ENCODE peak calls at places on chromosomes 11 and 22, in six cellular contexts. K is stomach, I is colonic mucosa, U is adrenal gland, G is heart right ventricle, E is PC-3. Q is an unnamed sample. For H3K4me1, the result is how much of the 10 kb centered on the place peaks cover.

GRCh38 chr22:36741204-36741793 is 34.6 kb downstream of the IFT27 start:
- DNase-seq in K (peak), I (no peak), U (peak), G (no peak), E (no peak), Q (no peak)

GRCh38 chr11:63459586-63459985 is 31.4 kb downstream of the PLAAT5 start:
- DNase-seq in K (no peak), I (no peak), U (no peak), G (no peak), E (peak), Q (no peak)

GRCh38 chr22:37781434-37782059 is 26.2 kb upstream of the GCAT start:
- DNase-seq in K (no peak), I (no peak), U (no peak), G (no peak), E (peak), Q (peak)

GRCh38 chr11:66867425-66868040 is 10.7 kb downstream of the LRFN4 start:
- DNase-seq in K (no peak), I (no peak), U (no peak), G (no peak), E (no peak), Q (no peak)

GRCh38 chr11:46294365-46295309 is 17.2 kb downstream of the CREB3L1 start:
- DNase-seq in K (peak), I (no peak), U (peak), G (no peak), E (peak), Q (peak)

GRCh38 chr11:69413993-69414392 is 67.5 kb upstream of the LINC01488 start:
- DNase-seq in K (no peak), I (no peak), U (no peak), G (no peak), E (no peak), Q (no peak)

GRCh38 chr11:15113381-15113780 is 1.3 kb upstream of the INSC start:
- DNase-seq in K (no peak), I (no peak), U (no peak), G (no peak), E (no peak), Q (peak)

GRCh38 chr11:57266157-57266556 is 29.1 kb upstream of the APLNR start:
- DNase-seq in K (no peak), I (no peak), U (no peak), G (no peak), E (no peak), Q (no peak)

GRCh38 chr11:32864555-32864954 is 28.1 kb upstream of the QSER1 start:
- DNase-seq in K (no peak), I (no peak), U (no peak), G (no peak), E (no peak), Q (no peak)

GRCh38 chr22:37158963-37159290 is 9.2 kb upstream of the IL2RB start:
- DNase-seq in K (no peak), I (no peak), U (no peak), G (no peak), E (no peak), Q (no peak)

GRCh38 chr11:122220321-122220720 is 104.3 kb upstream of the BLID start:
- DNase-seq in K (no peak), I (no peak), U (no peak), G (no peak), E (no peak), Q (no peak)

GRCh38 chr11:18594999-18595749 is 4.4 kb upstream of the MISFA start:
- DNase-seq in K (no peak), I (no peak), U (no peak), G (no peak), E (peak), Q (no peak)

GRCh38 chr22:33325232-33326004 is 267.2 kb upstream of the SYN3 start:
- DNase-seq in K (no peak), I (peak), U (no peak), G (no peak), E (no peak), Q (no peak)

GRCh38 chr11:130178992-130179391 is 19.4 kb downstream of the ST14 start:
- DNase-seq in K (no peak), I (no peak), U (no peak), G (no peak), E (no peak), Q (peak)

GRCh38 chr11:66242085-66242765 is 26.2 kb upstream of the RAB1B start:
- DNase-seq in K (no peak), I (no peak), U (no peak), G (no peak), E (no peak), Q (no peak)

GRCh38 chr11:42595856-42596255 is 715.9 kb upstream of the API5 start:
- DNase-seq in K (no peak), I (no peak), U (no peak), G (no peak), E (no peak), Q (no peak)

GRCh38 chr22:43110444-43110926 is at the start of gene BIK:
- DNase-seq in K (peak), I (peak), U (peak), G (peak), E (peak), Q (peak)

GRCh38 chr11:134725939-134726639 is 314.0 kb upstream of the B3GAT1 start:
- DNase-seq in K (peak), I (peak), U (no peak), G (no peak), E (peak), Q (peak)

GRCh38 chr11:46537121-46537520 is 56.7 kb downstream of the AMBRA1 start:
- DNase-seq in K (no peak), I (no peak), U (no peak), G (no peak), E (peak), Q (no peak)

GRCh38 chr11:109249597-109249996 is 172.4 kb upstream of the C11orf87 start:
- DNase-seq in K (no peak), I (no peak), U (no peak), G (no peak), E (no peak), Q (no peak)

GRCh38 chr11:80937831-80938230 is 1497.0 kb upstream of the TENM4 start:
- DNase-seq in K (no peak), I (no peak), U (no peak), G (no peak), E (no peak), Q (no peak)

GRCh38 chr11:130765369-130765768 is 150.9 kb downstream of the SNX19 start:
- DNase-seq in K (no peak), I (no peak), U (no peak), G (no peak), E (no peak), Q (no peak)

GRCh38 chr22:49150801-49151221 is 676.9 kb downstream of the BRD1 start:
- DNase-seq in K (peak), I (no peak), U (peak), G (no peak), E (no peak), Q (no peak)

GRCh38 chr11:16984229-16984628 is 30.0 kb downstream of the PLEKHA7 start:
- DNase-seq in K (no peak), I (no peak), U (no peak), G (no peak), E (no peak), Q (no peak)

GRCh38 chr11:78420255-78420764 is 2.7 kb upstream of the GAB2 start:
- DNase-seq in K (peak), I (peak), U (peak), G (peak), E (peak), Q (peak)

GRCh38 chr11:5620606-5621521 is 3.9 kb upstream of the TRIM34 start:
- DNase-seq in K (no peak), I (peak), U (no peak), G (no peak), E (peak), Q (no peak)

GRCh38 chr22:38505595-38506117 is 455 bp downstream of the DDX17 start:
- DNase-seq in K (peak), I (peak), U (peak), G (peak), E (peak), Q (peak)

GRCh38 chr11:4095509-4096230 is 1.1 kb downstream of the RRM1 start:
- DNase-seq in K (no peak), I (no peak), U (no peak), G (no peak), E (peak), Q (no peak)

GRCh38 chr22:25880524-25880923 is 138.5 kb downstream of the MYO18B start:
- DNase-seq in K (no peak), I (no peak), U (no peak), G (no peak), E (no peak), Q (no peak)

GRCh38 chr11:107957109-107957588 is 28.9 kb downstream of the RAB39A start:
- DNase-seq in K (no peak), I (no peak), U (peak), G (no peak), E (no peak), Q (peak)

GRCh38 chr11:69954756-69955155 is 123.4 kb upstream of the ANO1 start:
- DNase-seq in K (no peak), I (no peak), U (no peak), G (peak), E (no peak), Q (no peak)

GRCh38 chr11:131534611-131535010 is 164.2 kb downstream of the NTM start:
- DNase-seq in K (no peak), I (no peak), U (no peak), G (no peak), E (no peak), Q (no peak)

GRCh38 chr11:134768463-134768862 is 356.4 kb upstream of the B3GAT1 start:
- DNase-seq in K (no peak), I (no peak), U (no peak), G (no peak), E (no peak), Q (no peak)

GRCh38 chr11:6475936-6476335 is 2.2 kb upstream of the TRIM3 start:
- DNase-seq in K (peak), I (no peak), U (no peak), G (no peak), E (peak), Q (no peak)

GRCh38 chr11:63569570-63569969 is 6.4 kb upstream of the PLAAT2 start:
- DNase-seq in K (no peak), I (no peak), U (peak), G (no peak), E (no peak), Q (no peak)

GRCh38 chr11:17828311-17828751 is 93.8 kb downstream of the KCNC1 start:
- DNase-seq in K (peak), I (peak), U (peak), G (peak), E (no peak), Q (no peak)

GRCh38 chr22:29268511-29269229 is 602 bp downstream of the EWSR1 start:
- DNase-seq in K (peak), I (no peak), U (peak), G (peak), E (peak), Q (peak)

GRCh38 chr11:8671242-8671641 is 11.2 kb downstream of the TRIM66 start:
- DNase-seq in K (no peak), I (peak), U (peak), G (peak), E (peak), Q (peak)

GRCh38 chr11:12219732-12220131 is 109.3 kb downstream of the MICAL2 start:
- DNase-seq in K (no peak), I (no peak), U (no peak), G (no peak), E (no peak), Q (no peak)

GRCh38 chr11:88535916-88536547 is 198.5 kb upstream of the CTSC start:
- DNase-seq in K (no peak), I (no peak), U (no peak), G (no peak), E (peak), Q (no peak)

GRCh38 chr11:118917488-118918127 is 8.1 kb downstream of the BCL9L start:
- DNase-seq in K (no peak), I (peak), U (peak), G (no peak), E (peak), Q (peak)

GRCh38 chr11:118916842-118917388 is 8.8 kb downstream of the BCL9L start:
- DNase-seq in K (no peak), I (no peak), U (peak), G (peak), E (peak), Q (peak)

GRCh38 chr11:118915396-118915795 is 10.3 kb downstream of the BCL9L start:
- DNase-seq in K (no peak), I (no peak), U (no peak), G (no peak), E (no peak), Q (no peak)

GRCh38 chr11:118914178-118914918 is 11.4 kb downstream of the BCL9L start:
- DNase-seq in K (no peak), I (peak), U (no peak), G (no peak), E (peak), Q (peak)

DNA sequence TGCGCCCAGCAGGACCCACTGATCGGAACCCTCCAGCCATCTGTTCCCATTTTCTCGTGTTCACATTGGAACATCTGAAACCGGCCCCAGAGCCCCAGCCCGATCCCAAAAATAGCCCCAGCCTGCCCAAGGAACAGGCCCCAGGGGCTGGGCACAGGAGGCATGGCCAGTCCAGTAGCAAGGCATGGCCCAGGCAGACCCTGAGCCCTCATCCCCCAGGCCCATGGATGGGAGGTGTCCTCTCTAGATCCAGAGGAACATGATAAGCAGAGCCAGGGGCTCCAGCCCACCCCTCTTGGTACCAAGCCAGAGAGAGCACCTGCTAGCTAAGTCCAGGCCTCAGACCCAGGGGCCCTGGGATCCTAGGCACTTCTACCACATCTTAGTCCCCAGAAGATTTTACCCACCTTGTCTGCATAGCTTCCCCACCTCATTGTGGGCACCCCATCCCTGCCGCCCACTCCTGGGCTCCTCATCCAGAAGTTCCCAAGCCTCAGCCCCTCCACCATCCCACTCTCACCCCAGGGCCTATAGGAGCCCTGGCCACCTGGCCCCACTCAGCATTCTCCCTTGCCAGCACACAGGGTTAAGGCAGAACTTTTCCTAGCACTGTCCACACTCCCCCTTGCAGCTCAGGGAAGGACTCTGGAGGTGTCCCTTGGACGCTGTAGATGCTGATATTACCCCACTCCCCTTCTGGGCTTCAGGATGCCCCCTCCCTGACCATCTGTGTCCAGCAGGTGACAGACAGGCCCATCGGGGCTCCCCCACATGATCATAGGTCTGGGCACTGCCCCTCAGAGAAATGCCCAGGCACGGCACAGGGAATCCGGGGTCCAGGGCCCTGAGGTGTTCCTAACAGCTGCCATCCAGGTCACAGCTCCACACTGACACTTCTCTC is 9.5 kb downstream of the BCL9L start:
- DNase-seq in K (no peak), I (no peak), U (no peak), G (no peak), E (no peak), Q (no peak)
- H3K4me3 ChIP-seq in K (peak), I (no peak), U (no peak), G (no peak), E (peak), Q (no peak)

GRCh38 chr22:50298937-50299656 is 8.3 kb downstream of the PLXNB2 start:
- DNase-seq in K (peak), I (no peak), U (peak), G (peak), E (no peak), Q (peak)

GRCh38 chr22:50299724-50300619 is 7.5 kb downstream of the PLXNB2 start:
- DNase-seq in K (peak), I (peak), U (no peak), G (peak), E (no peak), Q (no peak)

GRCh38 chr22:50302041-50302541 is 5.4 kb downstream of the PLXNB2 start:
- DNase-seq in K (peak), I (peak), U (no peak), G (peak), E (peak), Q (no peak)

GRCh38 chr22:50301581-50301991 is 5.9 kb downstream of the PLXNB2 start:
- DNase-seq in K (peak), I (no peak), U (no peak), G (no peak), E (no peak), Q (peak)

GRCh38 chr22:50300620-50301257 is 6.7 kb downstream of the PLXNB2 start:
- DNase-seq in K (peak), I (no peak), U (no peak), G (no peak), E (no peak), Q (no peak)
- H3K4me1 ChIP-seq in K (half or more), I (half or more), U (half or more), G (half or more), E (under half), Q (half or more)

DNA sequence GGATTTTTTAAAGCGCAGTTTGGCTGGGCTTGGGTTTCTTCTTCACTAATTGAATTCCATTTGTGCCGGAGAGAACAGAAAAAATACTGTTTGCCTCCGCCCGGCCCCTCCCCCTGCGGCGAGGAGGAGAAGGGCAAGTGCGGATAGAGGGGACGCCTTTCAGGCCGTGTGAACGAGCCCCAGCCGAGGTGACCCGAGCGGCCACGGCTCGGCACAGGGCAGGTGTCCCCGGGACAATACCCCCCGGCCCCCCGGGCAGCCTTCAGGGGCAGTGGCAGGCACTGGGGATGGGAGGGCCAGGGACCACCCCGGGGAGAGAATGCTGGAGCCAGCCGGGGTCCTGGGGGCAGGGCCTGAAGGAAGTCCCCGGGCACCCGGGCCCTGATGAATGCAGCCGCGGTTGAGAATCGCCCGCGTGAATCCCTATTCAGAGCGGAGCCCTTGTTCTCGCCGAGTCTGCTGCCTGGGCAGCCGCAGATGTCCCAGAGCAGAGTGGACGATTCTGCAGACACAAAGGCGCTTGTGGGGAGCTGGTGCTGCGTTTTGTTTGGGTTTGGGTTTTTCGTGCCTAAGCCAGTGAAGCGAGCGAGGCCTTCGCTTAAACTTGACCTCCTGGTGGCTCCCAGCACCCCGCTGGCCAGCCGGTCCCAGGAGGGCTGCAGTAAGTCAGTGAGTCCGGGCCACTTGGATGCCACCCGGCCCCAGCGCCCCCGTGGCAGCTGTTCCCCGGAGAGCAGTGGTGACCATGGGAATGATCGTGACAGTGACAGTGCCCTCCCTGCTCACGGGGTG is 96.0 kb downstream of the WNT7B start:
- DNase-seq in K (no peak), I (no peak), U (no peak), G (no peak), E (no peak), Q (no peak)
- H3K4me3 ChIP-seq in K (peak), I (no peak), U (no peak), G (no peak), E (no peak), Q (no peak)

GRCh38 chr11:1523077-1523476 is 36.5 kb upstream of the MOB2 start:
- DNase-seq in K (no peak), I (no peak), U (no peak), G (no peak), E (no peak), Q (no peak)

GRCh38 chr11:1520987-1521349 is 34.4 kb upstream of the MOB2 start:
- DNase-seq in K (no peak), I (no peak), U (peak), G (no peak), E (no peak), Q (no peak)

GRCh38 chr11:1521382-1522080 is 35.0 kb upstream of the MOB2 start:
- DNase-seq in K (no peak), I (no peak), U (no peak), G (no peak), E (no peak), Q (no peak)

GRCh38 chr11:1522081-1522424 is 35.5 kb upstream of the MOB2 start:
- DNase-seq in K (no peak), I (no peak), U (no peak), G (no peak), E (no peak), Q (no peak)

DNA sequence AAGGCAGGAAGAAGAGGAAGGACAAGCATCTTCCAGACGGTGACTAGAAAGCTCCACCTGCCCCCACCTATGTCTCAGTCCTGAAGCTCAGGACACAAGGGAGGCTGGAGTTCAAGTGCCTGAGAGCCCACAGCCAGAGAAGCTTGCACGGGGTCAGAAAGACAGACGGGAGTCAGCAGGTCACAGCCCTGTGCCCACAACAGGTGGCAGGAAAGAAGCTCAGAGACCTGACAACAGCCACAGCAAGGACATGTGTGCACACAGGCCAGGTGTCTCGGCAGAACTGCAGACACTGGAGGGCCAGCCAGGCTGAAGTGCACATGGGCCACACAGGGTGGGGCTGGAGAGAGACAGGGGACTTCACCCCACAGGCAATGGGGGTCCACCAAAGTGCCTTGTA is 37.2 kb upstream of the MOB2 start:
- DNase-seq in K (no peak), I (no peak), U (no peak), G (no peak), E (no peak), Q (no peak)
- H3K4me1 ChIP-seq in K (under half), I (under half), U (under half), G (half or more), E (under half), Q (under half)

Q was measured in thyroid gland.